ENCODE peak calls at places on chromosomes 13 and 19, in eight cellular contexts. J is upper lobe of right lung; E is lower lobe of right lung; Q is CD8-positive, alpha-beta T cell; B is left lung; C is left cardiac atrium; R is left lobe of liver; F is HCT116. H is an unnamed sample.

GRCh38 chr13:106344318-106344717 is 191.1 kb downstream of the EFNB2 start:
- ATAC-seq in B (no peak), Q (no peak), J (no peak), C (no peak), E (no peak), F (no peak), R (no peak), H (no peak)

GRCh38 chr13:47835470-47836228 is 165.4 kb downstream of the SUCLA2 start:
- ATAC-seq in E (no peak), J (no peak), C (no peak), Q (no peak), R (no peak), B (no peak), F (no peak), H (peak)

GRCh38 chr19:11880598-11880997 is 7.0 kb upstream of the ZNF69 start:
- ATAC-seq in F (no peak), J (no peak), R (no peak), B (no peak), E (no peak), Q (no peak), C (no peak), H (no peak)

GRCh38 chr13:42312817-42313431 is 41.0 kb downstream of the AKAP11 start:
- ATAC-seq in B (no peak), J (no peak), Q (no peak), R (no peak), F (no peak), E (no peak), C (no peak), H (peak)

GRCh38 chr13:31320946-31321345 is 121.2 kb downstream of the B3GLCT start:
- ATAC-seq in R (no peak), E (no peak), Q (no peak), B (no peak), J (no peak), F (no peak), C (no peak), H (no peak)

GRCh38 chr19:33511346-33511745 is 10.2 kb downstream of the PEPD start:
- ATAC-seq in Q (no peak), B (no peak), E (no peak), F (no peak), C (no peak), R (no peak), J (no peak), H (no peak)

GRCh38 chr19:55212447-55212846 is 3.1 kb upstream of the PTPRH start:
- ATAC-seq in B (no peak), J (peak), R (peak), F (peak), C (no peak), Q (peak), E (peak), H (no peak)

GRCh38 chr13:27954406-27954851 is 14.7 kb downstream of the CDX2 start:
- ATAC-seq in E (peak), B (peak), Q (no peak), C (peak), J (peak), R (peak), F (peak), H (peak)

GRCh38 chr13:48214519-48215121 is 18.4 kb upstream of the ITM2B start:
- ATAC-seq in F (no peak), B (no peak), Q (peak), R (no peak), C (no peak), J (no peak), E (no peak), H (peak)

GRCh38 chr19:39362682-39363657 is 20.7 kb downstream of the SAMD4B start:
- ATAC-seq in C (peak), E (no peak), J (no peak), R (peak), Q (no peak), F (peak), B (peak), H (peak)

GRCh38 chr19:49614096-49614857 is 23.3 kb downstream of the PRR12 start:
- ATAC-seq in J (no peak), C (no peak), R (no peak), F (peak), B (peak), Q (peak), E (no peak), H (peak)

H was measured in esophagus mucosa.